ENCODE peak calls at places on chromosomes 6 and 20, in ten cellular contexts. N is upper lobe of right lung; C is right cardiac atrium; X is IMR-90; V is lower lobe of right lung; U is left lung; Z is upper lobe of left lung; F is PC-3; G is CD4-positive, alpha-beta T cell; K is psoas muscle. I is an unnamed sample. For H3K27me3, the result is how much of the 10 kb centered on the place peaks cover.

GRCh38 chr6:130069471-130069870 is 51.1 kb downstream of the L3MBTL3 start:
- ATAC-seq in F (no peak), K (no peak), V (no peak), X (no peak), C (no peak), N (no peak), U (no peak), G (no peak), Z (no peak), I (no peak)

GRCh38 chr6:15327271-15327670 is 81.4 kb downstream of the JARID2 start:
- ATAC-seq in X (no peak), G (peak), C (peak), K (peak), F (peak), U (peak), V (peak), Z (peak), N (peak), I (no peak)

GRCh38 chr20:3658708-3659491 is 4.3 kb downstream of the GFRA4 start:
- ATAC-seq in U (no peak), V (no peak), F (no peak), C (no peak), K (no peak), Z (no peak), G (no peak), X (peak), N (no peak), I (no peak)

GRCh38 chr20:57708694-57709673 is 831 bp downstream of the PMEPA1 start:
- ATAC-seq in G (no peak), F (peak), V (no peak), C (peak), U (no peak), Z (peak), N (no peak), K (no peak), X (peak), I (no peak)

GRCh38 chr20:3237958-3238615 is 903 bp downstream of the SLC4A11 start:
- ATAC-seq in U (no peak), X (no peak), V (peak), K (no peak), Z (no peak), F (no peak), C (no peak), N (no peak), G (peak), I (no peak)

GRCh38 chr20:44324343-44324742 is 12.5 kb upstream of the R3HDML start:
- ATAC-seq in V (no peak), N (peak), C (no peak), F (peak), G (no peak), U (no peak), X (no peak), Z (no peak), K (no peak), I (no peak)

GRCh38 chr6:145744619-145745018 is 9.3 kb upstream of the EPM2A start:
- ATAC-seq in X (no peak), N (no peak), F (no peak), U (no peak), C (no peak), K (no peak), V (no peak), Z (no peak), G (no peak), I (no peak)

GRCh38 chr20:44125332-44126127 is 61.5 kb downstream of the JPH2 start:
- ATAC-seq in V (no peak), N (no peak), F (no peak), K (peak), C (no peak), U (no peak), X (no peak), G (no peak), Z (no peak), I (no peak)

GRCh38 chr6:109964949-109965348 is 13.2 kb upstream of the GPR6 start:
- ATAC-seq in Z (no peak), N (no peak), F (no peak), V (no peak), G (no peak), U (no peak), K (no peak), C (no peak), X (no peak), I (no peak)

GRCh38 chr6:111409430-111409829 is 73.6 kb downstream of the REV3L start:
- ATAC-seq in V (no peak), N (no peak), U (no peak), X (no peak), G (no peak), Z (no peak), C (no peak), F (no peak), K (no peak), I (no peak)

GRCh38 chr20:46205349-46205748 is 87.2 kb downstream of the CD40 start:
- ATAC-seq in X (no peak), V (no peak), F (no peak), K (no peak), G (peak), C (no peak), U (peak), N (peak), Z (peak), I (no peak)

GRCh38 chr20:38317422-38317821 is 13.5 kb downstream of the BPI start:
- ATAC-seq in K (no peak), V (no peak), N (no peak), G (no peak), C (no peak), Z (no peak), F (no peak), X (no peak), U (no peak), I (no peak)

GRCh38 chr20:21302645-21303060 is 478 bp upstream of the XRN2 start:
- ATAC-seq in F (peak), N (peak), K (peak), C (peak), Z (no peak), X (peak), U (peak), G (peak), V (peak), I (peak)

GRCh38 chr20:18243802-18244201 is 44.5 kb upstream of the ZNF133 start:
- ATAC-seq in U (no peak), V (no peak), N (no peak), X (no peak), K (no peak), F (no peak), Z (no peak), C (no peak), G (no peak), I (no peak)

GRCh38 chr6:142621822-142622221 is 320.0 kb downstream of the ADGRG6 start:
- ATAC-seq in G (no peak), V (no peak), K (no peak), Z (no peak), N (no peak), X (no peak), C (no peak), F (no peak), U (no peak), I (no peak)

GRCh38 chr6:44470106-44470446 is 82.6 kb downstream of the CDC5L start:
- ATAC-seq in Z (no peak), U (peak), K (peak), X (no peak), F (no peak), C (no peak), N (no peak), G (no peak), V (peak), I (no peak)

GRCh38 chr6:79672631-79673065 is 41.5 kb downstream of the SH3BGRL2 start:
- ATAC-seq in V (peak), F (peak), X (peak), N (peak), U (peak), G (peak), K (no peak), C (peak), Z (no peak), I (no peak)

GRCh38 chr20:32356935-32357868 is 929 bp upstream of the ASXL1 start:
- ATAC-seq in X (peak), N (peak), K (peak), F (peak), Z (peak), U (peak), G (no peak), V (peak), C (peak), I (peak)

GRCh38 chr20:15818651-15819071 is 754.6 kb downstream of the KIF16B start:
- ATAC-seq in F (peak), X (no peak), N (peak), U (peak), G (no peak), C (no peak), Z (no peak), K (no peak), V (peak), I (no peak)

GRCh38 chr6:107488174-107488874 is 1.6 kb upstream of the SOBP start:
- ATAC-seq in F (no peak), C (no peak), X (no peak), V (peak), U (no peak), N (no peak), K (no peak), Z (no peak), G (peak), I (no peak)

GRCh38 chr6:33013608-33014007 is 4.2 kb upstream of the HLA-DOA start:
- ATAC-seq in V (no peak), N (no peak), Z (no peak), G (no peak), C (no peak), F (no peak), K (no peak), U (no peak), X (no peak), I (no peak)

GRCh38 chr20:20824924-20825584 is 112.6 kb upstream of the RALGAPA2 start:
- ATAC-seq in V (peak), X (peak), U (peak), F (peak), G (no peak), Z (peak), N (peak), C (peak), K (peak), I (no peak)

GRCh38 chr6:118283759-118284158 is 264.3 kb upstream of the PLN start:
- ATAC-seq in C (peak), K (peak), X (peak), V (peak), F (peak), G (peak), Z (peak), N (peak), U (peak), I (peak)

GRCh38 chr6:155510879-155511278 is 55.2 kb upstream of the NOX3 start:
- ATAC-seq in K (no peak), C (no peak), F (peak), N (no peak), V (no peak), Z (no peak), X (no peak), U (no peak), G (no peak), I (no peak)

GRCh38 chr20:49603209-49603627 is 35.3 kb upstream of the PTGIS start:
- ATAC-seq in F (no peak), N (no peak), Z (peak), G (no peak), U (peak), X (peak), K (peak), C (peak), V (no peak), I (peak)

GRCh38 chr6:118899948-118900347 is 6.0 kb downstream of the ASF1A start:
- ATAC-seq in V (no peak), G (peak), N (no peak), C (no peak), K (no peak), U (no peak), Z (no peak), F (no peak), X (no peak), I (no peak)

GRCh38 chr20:2538356-2538755 is 2.0 kb downstream of the TMC2 start:
- ATAC-seq in G (no peak), X (no peak), U (no peak), Z (no peak), V (no peak), F (no peak), N (no peak), K (no peak), C (no peak), I (no peak)

GRCh38 chr20:10541668-10542411 is 106.7 kb downstream of the SLX4IP start:
- ATAC-seq in X (no peak), N (no peak), Z (no peak), V (no peak), K (no peak), F (peak), C (no peak), G (no peak), U (no peak), I (no peak)

GRCh38 chr6:133977983-133978895 is 25.2 kb downstream of the TBPL1 start:
- ATAC-seq in G (no peak), F (peak), V (peak), U (peak), Z (peak), N (peak), K (peak), X (peak), C (peak), I (peak)

GRCh38 chr6:13924949-13925881 is at the start of gene RNF182:
- ATAC-seq in U (peak), F (peak), N (peak), G (no peak), X (peak), Z (no peak), K (no peak), V (peak), C (peak), I (no peak)
- H3K27me3 ChIP-seq in U (half or more), F (under half), N (half or more), G (half or more), X (under half), Z (under half), K (half or more), V (half or more), C (under half), I (half or more)

DNA sequence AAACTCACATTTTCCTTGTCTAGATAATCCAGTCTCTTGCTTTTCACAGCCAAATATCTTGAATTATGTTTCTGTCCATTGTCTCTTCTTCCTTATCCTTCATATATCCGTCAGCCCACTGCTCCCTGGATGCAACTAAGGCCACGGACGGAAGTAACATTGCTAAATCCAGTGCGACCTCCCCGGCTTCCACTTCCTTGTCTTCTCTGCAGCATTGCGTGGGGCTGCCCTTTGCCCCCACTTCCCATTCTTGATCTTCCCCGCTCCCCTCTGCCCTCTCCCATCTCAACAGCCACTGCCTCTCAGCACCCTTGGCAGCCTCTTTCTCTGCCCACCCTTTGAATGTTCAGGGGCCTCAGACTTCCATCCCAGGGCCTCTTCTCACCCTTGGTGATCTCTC is 190.4 kb upstream of the UST start:
- ATAC-seq in N (peak), V (peak), X (no peak), C (no peak), U (no peak), K (no peak), Z (peak), G (no peak), F (no peak), I (no peak)
- H3K27ac ChIP-seq in N (no peak), V (no peak), X (no peak), C (no peak), U (no peak), K (no peak), Z (no peak), G (no peak), F (no peak), I (no peak)

GRCh38 chr6:28737750-28738395 is 185.9 kb downstream of the TRIM27 start:
- ATAC-seq in C (no peak), U (no peak), X (no peak), V (no peak), G (no peak), F (no peak), N (no peak), Z (no peak), K (no peak), I (no peak)

GRCh38 chr6:28738396-28738765 is 185.4 kb downstream of the TRIM27 start:
- ATAC-seq in U (no peak), Z (no peak), X (no peak), G (no peak), N (no peak), V (no peak), F (no peak), C (no peak), K (no peak), I (no peak)

GRCh38 chr6:28736121-28736520 is 187.7 kb downstream of the TRIM27 start:
- ATAC-seq in X (no peak), C (no peak), K (no peak), U (no peak), G (no peak), Z (no peak), V (no peak), F (no peak), N (no peak), I (no peak)

GRCh38 chr6:28732052-28732451 is 191.7 kb downstream of the TRIM27 start:
- ATAC-seq in V (no peak), X (no peak), U (no peak), N (no peak), F (no peak), K (no peak), G (no peak), Z (no peak), C (no peak), I (no peak)

DNA sequence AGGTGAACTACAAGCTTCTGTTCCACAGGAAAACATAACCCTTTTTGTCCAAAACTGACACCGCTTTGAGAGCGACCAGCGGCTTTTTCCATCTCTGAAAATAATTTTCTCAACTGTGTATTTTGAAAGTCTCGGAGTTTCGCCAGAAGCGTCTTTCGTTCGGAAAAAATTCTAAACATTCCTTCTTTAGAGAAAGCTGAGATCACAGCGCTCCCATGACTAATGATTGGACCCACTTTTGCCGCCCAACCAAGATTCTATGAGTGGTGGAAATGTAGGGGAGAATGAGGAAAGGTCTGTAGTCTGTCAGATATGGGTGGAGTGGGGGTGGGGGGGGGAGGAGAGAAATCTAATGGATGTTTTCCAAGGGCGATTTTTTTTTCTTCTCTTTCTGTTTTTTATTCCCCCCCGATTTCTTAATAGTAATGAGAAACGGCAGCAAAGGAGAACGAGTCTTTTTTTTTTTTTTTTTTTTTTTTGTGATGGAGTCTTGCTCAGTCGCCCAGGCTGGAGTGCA is 189.3 kb downstream of the TRIM27 start:
- ATAC-seq in G (no peak), Z (no peak), V (no peak), U (no peak), K (no peak), X (no peak), F (no peak), N (no peak), C (no peak), I (no peak)
- H3K27me3 ChIP-seq in G (half or more), Z (under half), V (half or more), U (half or more), K (half or more), X (under half), F (under half), N (half or more), C (under half), I (half or more)

GRCh38 chr6:84773133-84773430 is 8.7 kb upstream of the TBX18 start:
- ATAC-seq in G (no peak), F (no peak), C (no peak), V (no peak), X (no peak), U (no peak), K (no peak), N (no peak), Z (no peak), I (no peak)

GRCh38 chr6:84773431-84774173 is 9.2 kb upstream of the TBX18 start:
- ATAC-seq in K (no peak), Z (peak), X (peak), U (peak), C (peak), G (no peak), N (peak), F (no peak), V (peak), I (peak)

GRCh38 chr6:84771732-84772131 is 7.3 kb upstream of the TBX18 start:
- ATAC-seq in Z (no peak), N (no peak), V (no peak), C (no peak), F (no peak), X (no peak), K (no peak), G (no peak), U (no peak), I (no peak)

GRCh38 chr6:84774174-84775158 is 10.1 kb upstream of the TBX18 start:
- ATAC-seq in F (no peak), G (no peak), N (peak), X (peak), K (peak), U (peak), V (peak), Z (peak), C (peak), I (peak)

GRCh38 chr6:84772428-84773132 is 8.2 kb upstream of the TBX18 start:
- ATAC-seq in K (no peak), Z (no peak), G (no peak), N (no peak), X (no peak), F (no peak), U (no peak), V (no peak), C (no peak), I (no peak)
- H3K27ac ChIP-seq in K (no peak), Z (no peak), G (no peak), N (no peak), X (no peak), F (no peak), U (no peak), V (no peak), C (peak), I (no peak)